ENCODE peak calls at places on chromosomes 1 and 21, in four cellular contexts. N is progenitor cell of endocrine pancreas, Y is fibroblast of villous mesenchyme, E is brain pericyte. V is an unnamed sample.

GRCh38 chr1:113990966-113991365 is 11.7 kb downstream of the OLFML3 start:
- DNase-seq in E (no peak), N (no peak), Y (no peak), V (no peak)

GRCh38 chr1:24955779-24956365 is 25.8 kb upstream of the RUNX3 start:
- DNase-seq in N (no peak), Y (no peak), E (no peak), V (no peak)

GRCh38 chr1:161260939-161261858 is 2.7 kb downstream of the PCP4L1 start:
- DNase-seq in E (no peak), N (no peak), Y (no peak), V (no peak)

GRCh38 chr21:42614811-42615342 is 38.5 kb upstream of the PDE9A start:
- DNase-seq in Y (peak; percentile 20), N (no peak), E (no peak), V (no peak)

GRCh38 chr1:210685295-210685650 is 356.6 kb downstream of the HHAT start:
- DNase-seq in Y (no peak), E (no peak), N (no peak), V (no peak)

GRCh38 chr1:214558002-214558770 is 6.8 kb upstream of the PTPN14 start:
- DNase-seq in E (no peak), N (no peak), Y (peak; percentile 87), V (no peak)

GRCh38 chr1:116265931-116266863 is 106.8 kb upstream of the ATP1A1 start:
- DNase-seq in N (no peak), E (no peak), Y (no peak), V (no peak)

GRCh38 chr1:119893238-119893791 is 3.0 kb downstream of the ADAM30 start:
- DNase-seq in E (no peak), Y (no peak), N (no peak), V (no peak)